ENCODE peak calls at places on chromosomes 11 and 22, in eight cellular contexts. Y is pancreas, S is HCT116, P is transverse colon, R is PC-3, J is heart right ventricle, F is right lobe of liver, H is A549. U is an unnamed sample.

GRCh38 chr22:49554296-49554625 is 273.4 kb downstream of the BRD1 start:
- DNase-seq in Y (peak; percentile 31), S (no peak), P (no peak), R (no peak), J (no peak), F (no peak), H (no peak), U (no peak)

GRCh38 chr11:1760351-1761109 is 3.2 kb downstream of the CTSD start:
- DNase-seq in Y (peak; percentile 70), S (no peak), P (peak; percentile 71), R (peak; percentile 3), J (peak; percentile 89), F (peak; percentile 84), H (no peak), U (no peak)

GRCh38 chr11:65506770-65507485 is 8.1 kb downstream of the MALAT1 start:
- DNase-seq in Y (peak; percentile 77), S (peak; percentile 91), P (peak; percentile 74), R (peak; percentile 56), J (no peak), F (no peak), H (no peak), U (peak; percentile 74)

GRCh38 chr11:61417670-61418069 is 12.1 kb downstream of the CPSF7 start:
- DNase-seq in Y (no peak), S (no peak), P (no peak), R (no peak), J (no peak), F (no peak), H (no peak), U (no peak)

GRCh38 chr11:4700436-4700820 is 2.8 kb upstream of the OR51E2 start:
- DNase-seq in Y (no peak), S (no peak), P (no peak), R (no peak), J (no peak), F (no peak), H (no peak), U (no peak)

GRCh38 chr11:129458756-129459535 is 83.3 kb downstream of the BARX2 start:
- DNase-seq in Y (no peak), S (no peak), P (no peak), R (peak; percentile 21), J (no peak), F (no peak), H (no peak), U (no peak)

GRCh38 chr11:96279421-96280290 is 63.3 kb downstream of the MAML2 start:
- DNase-seq in Y (no peak), S (no peak), P (no peak), R (peak; percentile 84), J (no peak), F (no peak), H (no peak), U (no peak)

GRCh38 chr22:33274941-33275443 is 216.8 kb upstream of the SYN3 start:
- DNase-seq in Y (no peak), S (no peak), P (no peak), R (no peak), J (no peak), F (no peak), H (no peak), U (no peak)

GRCh38 chr11:17256512-17256911 is 20.0 kb upstream of the NUCB2 start:
- DNase-seq in Y (no peak), S (no peak), P (no peak), R (peak; percentile 89), J (no peak), F (no peak), H (no peak), U (no peak)

GRCh38 chr11:126375726-126376125 is 20.2 kb downstream of the ST3GAL4 start:
- DNase-seq in Y (no peak), S (no peak), P (no peak), R (peak; percentile 71), J (no peak), F (no peak), H (no peak), U (no peak)

GRCh38 chr11:100576044-100577021 is 110.8 kb upstream of the ARHGAP42 start:
- DNase-seq in Y (no peak), S (peak; percentile 43), P (no peak), R (peak; percentile 78), J (no peak), F (no peak), H (peak; percentile 21), U (no peak)

GRCh38 chr11:132856032-132856431 is 676.3 kb downstream of the OPCML start:
- DNase-seq in Y (no peak), S (no peak), P (no peak), R (no peak), J (no peak), F (no peak), H (no peak), U (no peak)

GRCh38 chr11:134538793-134539192 is 126.8 kb upstream of the B3GAT1 start:
- DNase-seq in Y (peak; percentile 41), S (no peak), P (no peak), R (no peak), J (no peak), F (peak; percentile 28), H (no peak), U (no peak)

DNA sequence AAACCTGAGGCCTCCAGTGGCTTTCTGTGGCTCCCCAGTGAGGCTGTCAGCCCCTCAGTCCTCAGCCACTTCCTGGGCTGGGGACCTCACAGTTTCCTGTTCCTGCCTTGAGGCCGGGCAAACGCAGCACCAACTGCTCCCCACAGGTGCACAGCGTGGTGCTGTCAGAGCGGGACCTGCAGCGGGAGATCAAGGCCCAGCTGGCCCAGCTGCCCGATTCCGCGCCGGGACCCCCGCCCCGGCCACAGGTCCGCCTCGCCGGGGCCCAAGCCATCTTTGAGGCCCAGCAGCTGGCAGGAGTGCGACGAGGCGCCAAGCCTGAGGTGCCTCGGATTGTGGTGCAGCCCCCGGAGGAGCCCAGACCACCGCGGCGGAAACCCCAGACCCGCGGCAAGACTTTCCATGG is 5.4 kb downstream of the TBC1D10C start:
- DNase-seq in Y (no peak), S (no peak), P (peak; percentile 77), R (no peak), J (no peak), F (no peak), H (no peak), U (no peak)
- H3K4me3 ChIP-seq in Y (no peak overlapping the region), S (no peak overlapping the region), P (no peak overlapping the region), R (no peak overlapping the region), J (no peak overlapping the region), F (no peak overlapping the region), H (no peak overlapping the region), U (no peak overlapping the region)

DNA sequence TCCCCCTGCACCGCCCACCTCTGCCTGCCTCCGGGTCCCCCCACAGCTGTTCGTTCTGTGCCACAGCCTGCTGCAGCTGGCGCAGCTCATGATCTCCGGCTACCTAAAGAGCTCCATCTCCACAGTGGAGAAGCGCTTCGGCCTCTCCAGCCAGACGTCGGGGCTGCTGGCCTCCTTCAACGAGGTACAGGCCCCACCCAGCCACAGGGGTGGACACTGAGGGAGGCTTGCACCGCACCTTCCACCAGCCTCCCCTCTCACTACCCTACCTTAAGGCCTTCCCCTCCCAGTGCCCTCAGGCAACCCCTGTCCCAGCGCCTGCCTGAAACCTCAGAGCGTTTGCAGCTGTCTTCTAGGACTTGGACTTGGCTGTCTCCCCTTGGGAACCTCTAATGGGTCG is 13.0 kb downstream of the SLCO2B1 start:
- DNase-seq in Y (no peak), S (no peak), P (no peak), R (no peak), J (no peak), F (no peak), H (no peak), U (no peak)
- H3K4me1 ChIP-seq in Y (peaks cover 18% of the 10 kb centered on the region), S (peaks cover 10% of the 10 kb centered on the region), P (peaks cover 26% of the 10 kb centered on the region), R (no peaks in the 10 kb centered on the region), J (peaks cover 26% of the 10 kb centered on the region), F (no peaks in the 10 kb centered on the region), H (peaks cover 17% of the 10 kb centered on the region), U (no peaks in the 10 kb centered on the region)

DNA sequence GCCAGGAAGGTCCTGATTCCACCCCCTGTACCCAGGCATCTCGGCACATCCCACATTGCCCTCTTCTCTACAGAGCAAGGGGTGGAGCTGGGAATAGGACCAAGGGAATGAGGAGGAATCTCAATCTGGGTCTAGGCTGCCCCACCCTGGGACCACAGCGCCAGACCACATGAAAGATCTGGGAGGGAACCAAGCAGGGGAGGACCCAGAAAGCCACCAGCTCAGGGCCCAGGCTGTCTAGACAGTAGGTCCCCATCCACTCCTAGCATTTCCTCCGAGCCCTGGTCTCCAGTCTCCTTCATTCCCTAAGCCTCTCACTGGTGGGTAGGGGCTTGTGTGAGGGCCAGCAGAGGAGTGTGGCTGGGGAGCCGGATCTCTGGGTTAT is 11.6 kb downstream of the PHLDB1 start:
- DNase-seq in Y (peak; percentile 30), S (no peak), P (no peak), R (no peak), J (peak; percentile 57), F (no peak), H (no peak), U (no peak)
- H3K4me3 ChIP-seq in Y (no peak overlapping the region), S (no peak overlapping the region), P (no peak overlapping the region), R (no peak overlapping the region), J (no peak overlapping the region), F (no peak overlapping the region), H (no peak overlapping the region), U (no peak overlapping the region)

GRCh38 chr11:33324211-33324985 is 67.2 kb downstream of the HIPK3 start:
- DNase-seq in Y (no peak), S (no peak), P (no peak), R (no peak), J (no peak), F (no peak), H (no peak), U (no peak)

GRCh38 chr11:33329705-33330329 is 72.6 kb downstream of the HIPK3 start:
- DNase-seq in Y (no peak), S (peak; percentile 48), P (peak; percentile 50), R (peak; percentile 74), J (no peak), F (peak; percentile 52), H (peak; percentile 44), U (no peak)

GRCh38 chr11:33321483-33321882 is 64.3 kb downstream of the HIPK3 start:
- DNase-seq in Y (no peak), S (no peak), P (no peak), R (no peak), J (no peak), F (no peak), H (no peak), U (no peak)

GRCh38 chr11:33323421-33323820 is 66.2 kb downstream of the HIPK3 start:
- DNase-seq in Y (no peak), S (no peak), P (no peak), R (no peak), J (no peak), F (no peak), H (no peak), U (no peak)

DNA sequence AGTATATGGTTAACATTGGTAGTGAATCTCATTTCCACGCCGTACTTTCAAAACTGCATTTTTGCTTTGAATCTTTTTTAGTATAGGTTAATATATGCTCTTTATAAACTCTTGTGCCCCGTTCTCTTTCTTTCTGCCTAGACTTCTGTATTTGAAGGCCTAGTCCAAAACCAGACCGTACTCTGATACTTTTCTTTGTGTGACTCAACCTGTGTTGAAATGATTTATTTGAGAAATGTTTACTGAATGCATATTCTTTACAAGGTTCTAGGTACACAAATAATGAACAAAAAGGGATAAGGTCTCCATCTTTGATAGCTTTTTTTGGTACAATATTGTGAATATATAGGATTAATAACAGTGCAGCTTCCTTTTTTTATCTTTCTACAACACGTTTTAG is 68.3 kb downstream of the HIPK3 start:
- DNase-seq in Y (no peak), S (no peak), P (no peak), R (no peak), J (no peak), F (no peak), H (no peak), U (no peak)
- H3K4me1 ChIP-seq in Y (peaks cover 6% of the 10 kb centered on the region), S (peaks cover 2% of the 10 kb centered on the region), P (peaks cover 12% of the 10 kb centered on the region), R (no peaks in the 10 kb centered on the region), J (peaks cover 78% of the 10 kb centered on the region), F (no peaks in the 10 kb centered on the region), H (peaks cover 18% of the 10 kb centered on the region), U (peaks cover 17% of the 10 kb centered on the region)

U was measured in ovary.